ENCODE peak calls at places on chromosomes 2 and 18, in six cellular contexts. One of them, this sample, is unnamed.

GRCh38 chr2:134079373-134079772 is 174.5 kb upstream of the MGAT5 start:
- DNase-seq in neural crest cell: no peak
- DNase-seq in activated CD8-positive, alpha-beta memory T cell treated with anti-CD3 and anti-CD28 coated beads, Interleukin-2, amount 50 U/mL, for 48 hours: no peak
- DNase-seq in AG09319: no peak
- DNase-seq in hypothalamus: no peak
- DNase-seq in mucosa of descending colon: no peak
- DNase-seq in this sample: no peak

GRCh38 chr2:152792973-152793372 is 74.6 kb downstream of the ARL6IP6 start:
- DNase-seq in mucosa of descending colon: no peak
- DNase-seq in AG09319: no peak
- DNase-seq in neural crest cell: no peak
- DNase-seq in hypothalamus: no peak
- DNase-seq in activated CD8-positive, alpha-beta memory T cell treated with anti-CD3 and anti-CD28 coated beads, Interleukin-2, amount 50 U/mL, for 48 hours: no peak
- DNase-seq in this sample: no peak

GRCh38 chr18:79486356-79487197 is 90.8 kb downstream of the NFATC1 start:
- DNase-seq in neural crest cell: no peak
- DNase-seq in hypothalamus: no peak
- DNase-seq in activated CD8-positive, alpha-beta memory T cell treated with anti-CD3 and anti-CD28 coated beads, Interleukin-2, amount 50 U/mL, for 48 hours: no peak
- DNase-seq in AG09319: no peak
- DNase-seq in mucosa of descending colon: no peak
- DNase-seq in this sample: no peak

GRCh38 chr2:85243101-85244072 is 84.4 kb downstream of the TGOLN2 start:
- DNase-seq in AG09319: no peak
- DNase-seq in mucosa of descending colon: peak; percentile 59
- DNase-seq in neural crest cell: peak; percentile 60
- DNase-seq in hypothalamus: peak; percentile 55
- DNase-seq in activated CD8-positive, alpha-beta memory T cell treated with anti-CD3 and anti-CD28 coated beads, Interleukin-2, amount 50 U/mL, for 48 hours: no peak
- DNase-seq in this sample: peak; percentile 77

GRCh38 chr2:219350215-219350937 is 17.8 kb upstream of the RESP18 start:
- DNase-seq in activated CD8-positive, alpha-beta memory T cell treated with anti-CD3 and anti-CD28 coated beads, Interleukin-2, amount 50 U/mL, for 48 hours: no peak
- DNase-seq in hypothalamus: no peak
- DNase-seq in AG09319: peak; percentile 60
- DNase-seq in neural crest cell: no peak
- DNase-seq in mucosa of descending colon: no peak
- DNase-seq in this sample: no peak

GRCh38 chr2:8571792-8572499 is 109.9 kb upstream of the ID2 start:
- DNase-seq in activated CD8-positive, alpha-beta memory T cell treated with anti-CD3 and anti-CD28 coated beads, Interleukin-2, amount 50 U/mL, for 48 hours: no peak
- DNase-seq in neural crest cell: no peak
- DNase-seq in AG09319: no peak
- DNase-seq in hypothalamus: no peak
- DNase-seq in mucosa of descending colon: peak; percentile 68
- DNase-seq in this sample: no peak

GRCh38 chr2:84938194-84938879 is 32.6 kb upstream of the KCMF1 start:
- DNase-seq in mucosa of descending colon: no peak
- DNase-seq in hypothalamus: no peak
- DNase-seq in activated CD8-positive, alpha-beta memory T cell treated with anti-CD3 and anti-CD28 coated beads, Interleukin-2, amount 50 U/mL, for 48 hours: peak; percentile 63
- DNase-seq in neural crest cell: no peak
- DNase-seq in AG09319: no peak
- DNase-seq in this sample: no peak

GRCh38 chr2:31931916-31932315 is 78.9 kb downstream of the MEMO1 start:
- DNase-seq in hypothalamus: no peak
- DNase-seq in mucosa of descending colon: no peak
- DNase-seq in neural crest cell: no peak
- DNase-seq in activated CD8-positive, alpha-beta memory T cell treated with anti-CD3 and anti-CD28 coated beads, Interleukin-2, amount 50 U/mL, for 48 hours: no peak
- DNase-seq in AG09319: no peak
- DNase-seq in this sample: no peak

GRCh38 chr2:204590063-204590462 is 44.8 kb downstream of the PARD3B start:
- DNase-seq in AG09319: no peak
- DNase-seq in mucosa of descending colon: no peak
- DNase-seq in neural crest cell: no peak
- DNase-seq in hypothalamus: no peak
- DNase-seq in activated CD8-positive, alpha-beta memory T cell treated with anti-CD3 and anti-CD28 coated beads, Interleukin-2, amount 50 U/mL, for 48 hours: no peak
- DNase-seq in this sample: no peak

GRCh38 chr2:231163011-231163410 is 35.4 kb upstream of the ARMC9 start:
- DNase-seq in AG09319: no peak
- DNase-seq in neural crest cell: no peak
- DNase-seq in mucosa of descending colon: no peak
- DNase-seq in activated CD8-positive, alpha-beta memory T cell treated with anti-CD3 and anti-CD28 coated beads, Interleukin-2, amount 50 U/mL, for 48 hours: no peak
- DNase-seq in hypothalamus: no peak
- DNase-seq in this sample: no peak

GRCh38 chr18:62282188-62282629 is 42.9 kb upstream of the TNFRSF11A start:
- DNase-seq in neural crest cell: no peak
- DNase-seq in activated CD8-positive, alpha-beta memory T cell treated with anti-CD3 and anti-CD28 coated beads, Interleukin-2, amount 50 U/mL, for 48 hours: no peak
- DNase-seq in hypothalamus: no peak
- DNase-seq in mucosa of descending colon: no peak
- DNase-seq in AG09319: peak; percentile 12
- DNase-seq in this sample: no peak

GRCh38 chr2:127220102-127220806 is at the start of gene CYP27C1:
- DNase-seq in hypothalamus: no peak
- DNase-seq in neural crest cell: peak; percentile 48
- DNase-seq in AG09319: no peak
- DNase-seq in mucosa of descending colon: no peak
- DNase-seq in activated CD8-positive, alpha-beta memory T cell treated with anti-CD3 and anti-CD28 coated beads, Interleukin-2, amount 50 U/mL, for 48 hours: peak; percentile 57
- DNase-seq in this sample: no peak

GRCh38 chr18:21194871-21195771 is 46.9 kb upstream of the GREB1L start:
- DNase-seq in hypothalamus: peak; percentile 12
- DNase-seq in AG09319: peak; percentile 15
- DNase-seq in mucosa of descending colon: no peak
- DNase-seq in neural crest cell: no peak
- DNase-seq in activated CD8-positive, alpha-beta memory T cell treated with anti-CD3 and anti-CD28 coated beads, Interleukin-2, amount 50 U/mL, for 48 hours: no peak
- DNase-seq in this sample: no peak

GRCh38 chr2:238433941-238434845 is 7.5 kb downstream of the ASB1 start:
- DNase-seq in neural crest cell: no peak
- DNase-seq in AG09319: peak; percentile 70
- DNase-seq in mucosa of descending colon: no peak
- DNase-seq in activated CD8-positive, alpha-beta memory T cell treated with anti-CD3 and anti-CD28 coated beads, Interleukin-2, amount 50 U/mL, for 48 hours: no peak
- DNase-seq in hypothalamus: no peak
- DNase-seq in this sample: no peak

GRCh38 chr2:25324905-25325592 is 16.7 kb downstream of the DNMT3A start:
- DNase-seq in neural crest cell: no peak
- DNase-seq in activated CD8-positive, alpha-beta memory T cell treated with anti-CD3 and anti-CD28 coated beads, Interleukin-2, amount 50 U/mL, for 48 hours: peak; percentile 62
- DNase-seq in hypothalamus: no peak
- DNase-seq in mucosa of descending colon: no peak
- DNase-seq in AG09319: no peak
- DNase-seq in this sample: no peak

GRCh38 chr2:189982777-189983394 is 79.6 kb downstream of the MSTN start:
- DNase-seq in neural crest cell: no peak
- DNase-seq in hypothalamus: no peak
- DNase-seq in AG09319: no peak
- DNase-seq in mucosa of descending colon: no peak
- DNase-seq in activated CD8-positive, alpha-beta memory T cell treated with anti-CD3 and anti-CD28 coated beads, Interleukin-2, amount 50 U/mL, for 48 hours: no peak
- DNase-seq in this sample: no peak